ENCODE peak calls at places on chromosomes 11 and 22, in five cellular contexts. One of them, this sample, is unnamed.

GRCh38 chr11:8913961-8914660 is 3.1 kb downstream of the AKIP1 start:
- DNase-seq in type B pancreatic cell: no peak
- DNase-seq in hepatocyte: peak
- DNase-seq in dorsolateral prefrontal cortex: peak
- DNase-seq in body of pancreas: peak
- DNase-seq in this sample: peak

GRCh38 chr22:50329236-50329635 is 2.4 kb upstream of the DENND6B start:
- DNase-seq in type B pancreatic cell: no peak
- DNase-seq in hepatocyte: no peak
- DNase-seq in dorsolateral prefrontal cortex: no peak
- DNase-seq in body of pancreas: no peak
- DNase-seq in this sample: no peak

GRCh38 chr11:96123301-96123700 is 199.4 kb upstream of the MTMR2 start:
- DNase-seq in type B pancreatic cell: no peak
- DNase-seq in hepatocyte: no peak
- DNase-seq in dorsolateral prefrontal cortex: no peak
- DNase-seq in body of pancreas: no peak
- DNase-seq in this sample: no peak

GRCh38 chr11:72584293-72584921 is 89.8 kb downstream of the PDE2A start:
- DNase-seq in type B pancreatic cell: no peak
- DNase-seq in hepatocyte: no peak
- DNase-seq in dorsolateral prefrontal cortex: no peak
- DNase-seq in body of pancreas: peak
- DNase-seq in this sample: peak

GRCh38 chr11:19698493-19699292 is 13.9 kb upstream of the NAV2 start:
- DNase-seq in type B pancreatic cell: no peak
- DNase-seq in hepatocyte: no peak
- DNase-seq in dorsolateral prefrontal cortex: no peak
- DNase-seq in body of pancreas: peak
- DNase-seq in this sample: no peak

GRCh38 chr11:1279674-1280055 is 29.8 kb downstream of the TOLLIP start:
- DNase-seq in type B pancreatic cell: no peak
- DNase-seq in hepatocyte: no peak
- DNase-seq in dorsolateral prefrontal cortex: no peak
- DNase-seq in body of pancreas: no peak
- DNase-seq in this sample: no peak

GRCh38 chr11:5123802-5124521 is 14.2 kb downstream of the OR52A5 start:
- DNase-seq in type B pancreatic cell: peak
- DNase-seq in hepatocyte: peak
- DNase-seq in dorsolateral prefrontal cortex: peak
- DNase-seq in body of pancreas: peak
- DNase-seq in this sample: peak

GRCh38 chr11:64765841-64766682 is 6.3 kb upstream of the PYGM start:
- DNase-seq in type B pancreatic cell: no peak
- DNase-seq in hepatocyte: no peak
- DNase-seq in dorsolateral prefrontal cortex: peak
- DNase-seq in body of pancreas: peak
- DNase-seq in this sample: no peak

GRCh38 chr11:78325274-78325781 is 92.3 kb downstream of the GAB2 start:
- DNase-seq in type B pancreatic cell: no peak
- DNase-seq in hepatocyte: no peak
- DNase-seq in dorsolateral prefrontal cortex: no peak
- DNase-seq in body of pancreas: no peak
- DNase-seq in this sample: no peak

GRCh38 chr22:26416256-26416655 is 12.8 kb upstream of the ASPHD2 start:
- DNase-seq in type B pancreatic cell: no peak
- DNase-seq in hepatocyte: no peak
- DNase-seq in dorsolateral prefrontal cortex: no peak
- DNase-seq in body of pancreas: no peak
- DNase-seq in this sample: no peak

GRCh38 chr11:34345012-34345804 is 12.6 kb downstream of the ABTB2 start:
- DNase-seq in type B pancreatic cell: no peak
- DNase-seq in hepatocyte: peak
- DNase-seq in dorsolateral prefrontal cortex: no peak
- DNase-seq in body of pancreas: peak
- DNase-seq in this sample: no peak

GRCh38 chr22:19743081-19743480 is 17.5 kb upstream of the TBX1 start:
- DNase-seq in type B pancreatic cell: no peak
- DNase-seq in hepatocyte: no peak
- DNase-seq in dorsolateral prefrontal cortex: no peak
- DNase-seq in body of pancreas: no peak
- DNase-seq in this sample: no peak

GRCh38 chr11:124732230-124732629 is 7.5 kb upstream of the NRGN start:
- DNase-seq in type B pancreatic cell: no peak
- DNase-seq in hepatocyte: no peak
- DNase-seq in dorsolateral prefrontal cortex: no peak
- DNase-seq in body of pancreas: no peak
- DNase-seq in this sample: no peak

GRCh38 chr22:41534219-41534618 is 10.1 kb downstream of the POLR3H start:
- DNase-seq in type B pancreatic cell: no peak
- DNase-seq in hepatocyte: no peak
- DNase-seq in dorsolateral prefrontal cortex: no peak
- DNase-seq in body of pancreas: no peak
- DNase-seq in this sample: no peak

GRCh38 chr22:49598338-49598737 is 229.3 kb downstream of the BRD1 start:
- DNase-seq in type B pancreatic cell: no peak
- DNase-seq in hepatocyte: no peak
- DNase-seq in dorsolateral prefrontal cortex: peak
- DNase-seq in body of pancreas: no peak
- DNase-seq in this sample: no peak

GRCh38 chr22:26592368-26593015 is 2.6 kb upstream of the TPST2 start:
- DNase-seq in type B pancreatic cell: no peak
- DNase-seq in hepatocyte: no peak
- DNase-seq in dorsolateral prefrontal cortex: no peak
- DNase-seq in body of pancreas: no peak
- DNase-seq in this sample: peak

GRCh38 chr11:45654242-45654641 is 11.2 kb downstream of the CHST1 start:
- DNase-seq in type B pancreatic cell: no peak
- DNase-seq in hepatocyte: no peak
- DNase-seq in dorsolateral prefrontal cortex: no peak
- DNase-seq in body of pancreas: no peak
- DNase-seq in this sample: no peak

GRCh38 chr22:39825661-39826102 is 67.9 kb downstream of the ENTHD1 start:
- DNase-seq in type B pancreatic cell: no peak
- DNase-seq in hepatocyte: no peak
- DNase-seq in dorsolateral prefrontal cortex: no peak
- DNase-seq in body of pancreas: no peak
- DNase-seq in this sample: peak

GRCh38 chr11:102882389-102883024 is 7.7 kb upstream of the MMP12 start:
- DNase-seq in type B pancreatic cell: no peak
- DNase-seq in hepatocyte: no peak
- DNase-seq in dorsolateral prefrontal cortex: no peak
- DNase-seq in body of pancreas: no peak
- DNase-seq in this sample: peak

GRCh38 chr22:26646158-26646557 is 11.2 kb upstream of the MIAT start:
- DNase-seq in type B pancreatic cell: no peak
- DNase-seq in hepatocyte: no peak
- DNase-seq in dorsolateral prefrontal cortex: peak
- DNase-seq in body of pancreas: no peak
- DNase-seq in this sample: no peak

GRCh38 chr11:134524876-134525845 is 113.1 kb upstream of the B3GAT1 start:
- DNase-seq in type B pancreatic cell: no peak
- DNase-seq in hepatocyte: no peak
- DNase-seq in dorsolateral prefrontal cortex: peak
- DNase-seq in body of pancreas: no peak
- DNase-seq in this sample: no peak

GRCh38 chr11:2447253-2447950 is 2.6 kb downstream of the KCNQ1 start:
- DNase-seq in type B pancreatic cell: no peak
- DNase-seq in hepatocyte: no peak
- DNase-seq in dorsolateral prefrontal cortex: no peak
- DNase-seq in body of pancreas: no peak
- DNase-seq in this sample: no peak

GRCh38 chr22:17918840-17919239 is 105.5 kb downstream of the MICAL3 start:
- DNase-seq in type B pancreatic cell: no peak
- DNase-seq in hepatocyte: no peak
- DNase-seq in dorsolateral prefrontal cortex: no peak
- DNase-seq in body of pancreas: no peak
- DNase-seq in this sample: no peak

DNA sequence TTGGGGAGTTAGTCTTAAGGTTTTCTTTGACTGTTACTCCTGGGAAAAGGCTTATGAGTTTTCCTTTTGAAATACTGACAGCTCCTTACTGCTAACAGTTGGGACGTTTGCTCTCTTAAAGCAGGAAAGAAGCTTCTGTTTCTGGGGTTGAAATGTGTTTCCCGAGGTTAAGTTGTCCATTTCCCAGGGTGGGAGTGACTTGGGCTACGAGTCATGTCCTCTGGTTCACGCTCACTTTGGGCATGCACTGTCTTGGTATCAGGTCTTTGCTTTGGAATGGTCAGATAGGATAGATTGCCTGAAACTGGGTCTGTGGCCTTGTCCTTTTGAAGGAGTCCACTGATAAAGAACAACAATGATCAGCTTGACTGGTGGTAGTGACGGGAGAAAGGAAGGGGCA is 81.3 kb downstream of the TEAD1 start:
- DNase-seq in type B pancreatic cell: no peak
- DNase-seq in hepatocyte: no peak
- DNase-seq in dorsolateral prefrontal cortex: no peak
- DNase-seq in body of pancreas: no peak
- DNase-seq in this sample: no peak
- TF ChIP-seq CTCF in type B pancreatic cell: no peak
- TF ChIP-seq CTCF in hepatocyte: no peak
- TF ChIP-seq CTCF in dorsolateral prefrontal cortex: no peak
- TF ChIP-seq CTCF in body of pancreas: no peak
- TF ChIP-seq CTCF in this sample: no peak

DNA sequence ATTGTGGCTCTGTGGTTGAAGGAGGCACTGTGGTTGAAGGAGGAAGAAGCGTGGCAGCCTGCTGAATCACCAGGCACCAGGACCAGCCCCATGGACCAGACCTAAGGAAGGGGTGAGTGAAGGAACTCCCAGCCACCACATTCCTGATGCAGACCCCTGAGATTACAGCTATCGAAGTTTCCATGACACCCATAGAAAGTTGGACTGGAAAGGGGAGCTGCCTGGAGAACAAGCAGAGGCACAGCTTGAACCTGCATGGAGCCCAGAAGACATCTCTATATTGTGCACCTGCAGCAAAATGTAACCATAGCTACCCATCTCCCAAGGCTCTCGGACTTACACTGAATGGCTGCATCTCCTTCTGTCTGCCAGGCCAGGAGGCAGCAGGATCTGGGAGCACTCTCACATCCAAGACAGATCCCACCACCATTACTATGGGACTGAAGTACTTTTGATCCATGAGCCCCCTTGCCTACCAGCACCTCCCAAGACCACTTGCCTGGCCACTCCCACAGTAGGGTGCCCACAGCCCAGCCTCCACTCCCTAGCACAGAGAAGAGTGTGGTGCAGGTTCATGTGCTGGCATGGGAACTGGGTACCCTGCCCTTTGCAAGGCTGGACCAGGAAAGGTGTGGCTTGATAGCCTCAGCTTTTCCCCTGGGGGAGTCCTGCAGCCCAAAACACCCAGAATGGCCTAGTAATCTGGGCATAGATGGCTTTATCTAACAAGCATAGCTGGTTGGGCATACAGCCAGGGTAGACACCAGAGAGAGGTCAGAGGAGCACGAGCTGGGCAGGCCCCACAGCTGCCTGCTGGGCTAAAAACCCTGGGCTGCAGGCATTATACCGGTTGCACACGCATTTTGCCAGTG is 79.6 kb upstream of the SC5D start:
- DNase-seq in type B pancreatic cell: no peak
- DNase-seq in hepatocyte: no peak
- DNase-seq in dorsolateral prefrontal cortex: no peak
- DNase-seq in body of pancreas: no peak
- DNase-seq in this sample: no peak
- TF ChIP-seq CTCF in type B pancreatic cell: no peak
- TF ChIP-seq CTCF in hepatocyte: no peak
- TF ChIP-seq CTCF in dorsolateral prefrontal cortex: no peak
- TF ChIP-seq CTCF in body of pancreas: no peak
- TF ChIP-seq CTCF in this sample: no peak

GRCh38 chr11:101459020-101459419 is 124.8 kb downstream of the TRPC6 start:
- DNase-seq in type B pancreatic cell: no peak
- DNase-seq in hepatocyte: no peak
- DNase-seq in dorsolateral prefrontal cortex: no peak
- DNase-seq in body of pancreas: no peak
- DNase-seq in this sample: no peak
- TF ChIP-seq CTCF in type B pancreatic cell: no peak
- TF ChIP-seq CTCF in hepatocyte: no peak
- TF ChIP-seq CTCF in dorsolateral prefrontal cortex: no peak
- TF ChIP-seq CTCF in body of pancreas: no peak
- TF ChIP-seq CTCF in this sample: no peak

GRCh38 chr22:29837780-29838598 is at the start of gene ASCC2:
- DNase-seq in type B pancreatic cell: peak
- DNase-seq in hepatocyte: peak
- DNase-seq in dorsolateral prefrontal cortex: peak
- DNase-seq in body of pancreas: peak
- DNase-seq in this sample: peak
- TF ChIP-seq CTCF in type B pancreatic cell: peak
- TF ChIP-seq CTCF in hepatocyte: no peak
- TF ChIP-seq CTCF in dorsolateral prefrontal cortex: peak
- TF ChIP-seq CTCF in body of pancreas: peak
- TF ChIP-seq CTCF in this sample: no peak

GRCh38 chr22:47408409-47408808 is 646.0 kb downstream of the TBC1D22A start:
- DNase-seq in type B pancreatic cell: peak
- DNase-seq in hepatocyte: no peak
- DNase-seq in dorsolateral prefrontal cortex: no peak
- DNase-seq in body of pancreas: no peak
- DNase-seq in this sample: no peak
- TF ChIP-seq CTCF in type B pancreatic cell: no peak
- TF ChIP-seq CTCF in hepatocyte: no peak
- TF ChIP-seq CTCF in dorsolateral prefrontal cortex: no peak
- TF ChIP-seq CTCF in body of pancreas: no peak
- TF ChIP-seq CTCF in this sample: no peak

GRCh38 chr22:45204241-45204640 is 36.5 kb downstream of the KIAA0930 start:
- DNase-seq in type B pancreatic cell: no peak
- DNase-seq in hepatocyte: no peak
- DNase-seq in dorsolateral prefrontal cortex: no peak
- DNase-seq in body of pancreas: no peak
- DNase-seq in this sample: no peak
- TF ChIP-seq CTCF in type B pancreatic cell: no peak
- TF ChIP-seq CTCF in hepatocyte: no peak
- TF ChIP-seq CTCF in dorsolateral prefrontal cortex: no peak
- TF ChIP-seq CTCF in body of pancreas: no peak
- TF ChIP-seq CTCF in this sample: no peak

DNA sequence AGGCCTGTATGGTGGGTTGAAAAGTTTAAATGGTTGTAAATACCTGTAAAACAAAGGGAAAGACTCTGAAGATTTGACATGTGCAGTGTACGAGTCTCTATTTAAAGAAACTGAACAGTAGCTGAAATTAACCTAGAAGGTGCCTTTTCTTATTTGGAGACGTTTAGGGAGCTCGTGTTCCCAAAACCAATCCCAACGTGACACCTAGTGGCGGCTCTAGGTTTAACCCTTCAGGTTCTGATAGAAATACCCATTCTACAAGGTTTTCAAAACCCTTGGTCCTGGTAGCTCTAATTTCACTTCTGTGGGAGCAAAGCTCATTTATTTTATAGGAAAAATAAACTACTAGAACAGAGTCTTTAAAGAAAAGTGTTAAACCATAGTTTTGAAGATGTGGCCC is 258.3 kb downstream of the LRRC4C start:
- DNase-seq in type B pancreatic cell: no peak
- DNase-seq in hepatocyte: peak
- DNase-seq in dorsolateral prefrontal cortex: no peak
- DNase-seq in body of pancreas: no peak
- DNase-seq in this sample: peak
- TF ChIP-seq CTCF in type B pancreatic cell: peak
- TF ChIP-seq CTCF in hepatocyte: peak
- TF ChIP-seq CTCF in dorsolateral prefrontal cortex: peak
- TF ChIP-seq CTCF in body of pancreas: no peak
- TF ChIP-seq CTCF in this sample: no peak

This sample was measured in GM20000.